ENCODE peak calls at places on chromosomes 12 and 14, in ten cellular contexts. D, M, G, F, B, K, E, Z, H and S are unnamed samples.

GRCh38 chr12:28378749-28379148 is 188.5 kb downstream of the CCDC91 start:
- DNase-seq in D (no peak), M (no peak), G (peak), F (no peak), B (no peak), K (no peak), E (no peak), Z (no peak), H (no peak), S (no peak)

GRCh38 chr14:68979722-68980552 is 835 bp upstream of the ACTN1 start:
- DNase-seq in D (no peak), M (no peak), G (no peak), F (peak), B (no peak), K (no peak), E (no peak), Z (no peak), H (no peak), S (peak)

GRCh38 chr12:617304-617915 is 45.8 kb downstream of the NINJ2 start:
- DNase-seq in D (no peak), M (peak), G (no peak), F (peak), B (no peak), K (no peak), E (no peak), Z (no peak), H (no peak), S (peak)

GRCh38 chr12:48105321-48105866 is 485 bp downstream of the SENP1 start:
- DNase-seq in D (peak), M (no peak), G (no peak), F (no peak), B (no peak), K (no peak), E (no peak), Z (no peak), H (peak), S (no peak)

GRCh38 chr14:73949752-73950734 is at the start of the genes COQ6 and FAM161B:
- DNase-seq in D (peak), M (peak), G (peak), F (peak), B (peak), K (peak), E (peak), Z (peak), H (peak), S (peak)

GRCh38 chr12:5796171-5797091 is 148.6 kb downstream of the ANO2 start:
- DNase-seq in D (peak), M (no peak), G (no peak), F (peak), B (no peak), K (no peak), E (peak), Z (no peak), H (peak), S (peak)

GRCh38 chr14:74647834-74648361 is 35.9 kb upstream of the LTBP2 start:
- DNase-seq in D (no peak), M (no peak), G (no peak), F (no peak), B (no peak), K (no peak), E (no peak), Z (no peak), H (no peak), S (no peak)

GRCh38 chr14:105817971-105818711 is 291.8 kb downstream of the TMEM121 start:
- DNase-seq in D (no peak), M (no peak), G (no peak), F (no peak), B (no peak), K (peak), E (no peak), Z (no peak), H (peak), S (no peak)

GRCh38 chr12:9754097-9754964 is 6.4 kb downstream of the CD69 start:
- DNase-seq in D (no peak), M (no peak), G (no peak), F (no peak), B (no peak), K (no peak), E (no peak), Z (no peak), H (no peak), S (no peak)

GRCh38 chr14:92584856-92585255 is 71.3 kb downstream of the RIN3 start:
- DNase-seq in D (no peak), M (no peak), G (no peak), F (no peak), B (no peak), K (no peak), E (no peak), Z (no peak), H (no peak), S (no peak)

GRCh38 chr14:100825691-100826331 is at the start of gene MEG3:
- DNase-seq in D (no peak), M (peak), G (peak), F (peak), B (peak), K (no peak), E (no peak), Z (peak), H (no peak), S (peak)

GRCh38 chr12:85575115-85576096 is 260.8 kb downstream of the RASSF9 start:
- DNase-seq in D (peak), M (no peak), G (no peak), F (peak), B (peak), K (peak), E (peak), Z (no peak), H (peak), S (peak)

GRCh38 chr12:47326190-47326589 is 246.4 kb upstream of the AMIGO2 start:
- DNase-seq in D (no peak), M (no peak), G (no peak), F (no peak), B (no peak), K (no peak), E (no peak), Z (no peak), H (no peak), S (no peak)

GRCh38 chr14:95058491-95058890 is 98.8 kb downstream of the DICER1 start:
- DNase-seq in D (no peak), M (no peak), G (no peak), F (no peak), B (no peak), K (no peak), E (no peak), Z (no peak), H (no peak), S (no peak)

GRCh38 chr12:6323340-6323994 is 13.0 kb downstream of the PLEKHG6 start:
- DNase-seq in D (peak), M (no peak), G (peak), F (peak), B (peak), K (peak), E (peak), Z (no peak), H (peak), S (no peak)

GRCh38 chr12:41188058-41188840 is at the start of gene PDZRN4:
- DNase-seq in D (peak), M (peak), G (no peak), F (peak), B (no peak), K (no peak), E (no peak), Z (peak), H (no peak), S (peak)

GRCh38 chr14:30796707-30797106 is 77.7 kb upstream of the COCH start:
- DNase-seq in D (no peak), M (no peak), G (no peak), F (no peak), B (no peak), K (no peak), E (no peak), Z (no peak), H (no peak), S (no peak)

GRCh38 chr14:34302654-34303053 is 159.4 kb downstream of the SPTSSA start:
- DNase-seq in D (no peak), M (no peak), G (no peak), F (no peak), B (no peak), K (no peak), E (no peak), Z (no peak), H (no peak), S (no peak)

GRCh38 chr12:28457785-28458184 is 267.5 kb downstream of the CCDC91 start:
- DNase-seq in D (no peak), M (no peak), G (no peak), F (no peak), B (no peak), K (no peak), E (no peak), Z (no peak), H (no peak), S (no peak)

GRCh38 chr12:50222275-50222783 is 55.2 kb upstream of the CERS5 start:
- DNase-seq in D (peak), M (peak), G (no peak), F (peak), B (peak), K (no peak), E (peak), Z (no peak), H (peak), S (peak)

GRCh38 chr14:68449565-68450295 is 343.1 kb downstream of the ZFP36L1 start:
- DNase-seq in D (no peak), M (no peak), G (no peak), F (no peak), B (no peak), K (no peak), E (no peak), Z (no peak), H (no peak), S (peak)

GRCh38 chr14:21923820-21924219 is 250.2 kb upstream of the OR4E1 start:
- DNase-seq in D (no peak), M (no peak), G (no peak), F (no peak), B (no peak), K (no peak), E (no peak), Z (no peak), H (no peak), S (no peak)

GRCh38 chr12:89882051-89882450 is 173.4 kb upstream of the ATP2B1 start:
- DNase-seq in D (peak), M (no peak), G (peak), F (no peak), B (no peak), K (no peak), E (peak), Z (no peak), H (no peak), S (no peak)

GRCh38 chr12:12736759-12737676 is 19.9 kb downstream of the CDKN1B start:
- DNase-seq in D (no peak), M (no peak), G (no peak), F (peak), B (no peak), K (no peak), E (peak), Z (no peak), H (no peak), S (no peak)

GRCh38 chr12:5944688-5945070 is 380 bp downstream of the ANO2 start:
- DNase-seq in D (no peak), M (no peak), G (no peak), F (no peak), B (no peak), K (no peak), E (no peak), Z (no peak), H (no peak), S (no peak)

GRCh38 chr12:26971963-26972362 is 33.7 kb downstream of the FGFR1OP2 start:
- DNase-seq in D (peak), M (no peak), G (no peak), F (no peak), B (no peak), K (peak), E (peak), Z (no peak), H (peak), S (no peak)

GRCh38 chr12:93990832-93991748 is 157.3 kb upstream of the PLXNC1 start:
- DNase-seq in D (no peak), M (peak), G (no peak), F (peak), B (no peak), K (no peak), E (no peak), Z (peak), H (no peak), S (peak)

GRCh38 chr14:31933716-31934115 is 143.4 kb upstream of the ARHGAP5 start:
- DNase-seq in D (no peak), M (no peak), G (no peak), F (no peak), B (no peak), K (no peak), E (no peak), Z (no peak), H (no peak), S (no peak)

GRCh38 chr12:57341275-57341990 is 89.4 kb downstream of the R3HDM2 start:
- DNase-seq in D (no peak), M (no peak), G (no peak), F (no peak), B (no peak), K (no peak), E (no peak), Z (no peak), H (no peak), S (no peak)

GRCh38 chr12:6960291-6961277 is 9.4 kb downstream of the PTPN6 start:
- DNase-seq in D (peak), M (no peak), G (no peak), F (peak), B (no peak), K (no peak), E (peak), Z (no peak), H (peak), S (no peak)

GRCh38 chr12:131592972-131593371 is 117.9 kb upstream of the SFSWAP start:
- DNase-seq in D (peak), M (no peak), G (no peak), F (no peak), B (no peak), K (peak), E (peak), Z (no peak), H (no peak), S (no peak)

GRCh38 chr14:34596891-34597290 is 33.1 kb downstream of the SNX6 start:
- DNase-seq in D (no peak), M (no peak), G (no peak), F (no peak), B (no peak), K (no peak), E (no peak), Z (no peak), H (no peak), S (no peak)

GRCh38 chr14:52792097-52792415 is 649 bp upstream of the GNPNAT1 start:
- DNase-seq in D (no peak), M (no peak), G (no peak), F (no peak), B (no peak), K (no peak), E (no peak), Z (no peak), H (no peak), S (peak)

GRCh38 chr12:19643635-19644034 is 204.3 kb downstream of the AEBP2 start:
- DNase-seq in D (no peak), M (no peak), G (no peak), F (no peak), B (no peak), K (no peak), E (no peak), Z (no peak), H (no peak), S (no peak)

GRCh38 chr12:95784886-95785285 is 5.7 kb downstream of the NTN4 start:
- DNase-seq in D (no peak), M (no peak), G (no peak), F (no peak), B (no peak), K (no peak), E (no peak), Z (no peak), H (no peak), S (no peak)

GRCh38 chr12:42585175-42585845 is 4.2 kb downstream of the PRICKLE1 start:
- DNase-seq in D (no peak), M (no peak), G (no peak), F (no peak), B (no peak), K (no peak), E (no peak), Z (no peak), H (no peak), S (no peak)

GRCh38 chr12:57377103-57377840 is 53.6 kb downstream of the R3HDM2 start:
- DNase-seq in D (no peak), M (no peak), G (no peak), F (no peak), B (no peak), K (no peak), E (no peak), Z (no peak), H (no peak), S (no peak)

GRCh38 chr12:121536058-121536928 is 44.5 kb downstream of the KDM2B start:
- DNase-seq in D (peak), M (peak), G (no peak), F (peak), B (peak), K (peak), E (peak), Z (peak), H (peak), S (peak)

GRCh38 chr12:71684081-71684480 is 1.8 kb upstream of the TMEM19 start:
- DNase-seq in D (no peak), M (no peak), G (no peak), F (no peak), B (no peak), K (no peak), E (peak), Z (no peak), H (no peak), S (no peak)

GRCh38 chr12:97752129-97752528 is 289.5 kb downstream of the RMST start:
- DNase-seq in D (no peak), M (no peak), G (no peak), F (no peak), B (no peak), K (no peak), E (no peak), Z (no peak), H (no peak), S (no peak)